ENCODE peak calls at places on chromosomes 16 and 17, in four cellular contexts. G is CD8-positive, alpha-beta T cell; C is A549; L is psoas muscle. S is an unnamed sample.

GRCh38 chr16:25172831-25173230 is 43.9 kb upstream of the AQP8 start:
- DNase-seq in C (no peak), G (no peak), L (no peak), S (no peak)

GRCh38 chr17:37791434-37791833 is 46.6 kb upstream of the HNF1B start:
- DNase-seq in G (no peak), L (no peak), C (peak; percentile 35), S (peak; percentile 35)

GRCh38 chr16:53991181-53992056 is 287.5 kb downstream of the FTO start:
- DNase-seq in C (no peak), L (no peak), G (no peak), S (no peak)

GRCh38 chr16:22075043-22075757 is 17.1 kb upstream of the VWA3A start:
- DNase-seq in G (no peak), C (no peak), L (no peak), S (no peak)

GRCh38 chr16:54792811-54793210 is 137.9 kb upstream of the IRX5 start:
- DNase-seq in C (no peak), L (no peak), G (no peak), S (no peak)

GRCh38 chr17:30524847-30525246 is 47.6 kb downstream of the GOSR1 start:
- DNase-seq in C (no peak), G (no peak), L (no peak), S (no peak)

GRCh38 chr17:47203984-47204721 is 5.0 kb upstream of the MYL4 start:
- DNase-seq in C (no peak), L (no peak), G (no peak), S (no peak)

GRCh38 chr17:56909742-56910508 is 3.9 kb downstream of the TRIM25 start:
- DNase-seq in C (no peak), L (no peak), G (no peak), S (peak; percentile 68)

GRCh38 chr17:32487460-32488176 is 825 bp downstream of the CDK5R1 start:
- DNase-seq in G (no peak), C (no peak), L (no peak), S (peak; percentile 69)

GRCh38 chr17:41496803-41497484 is 7.2 kb upstream of the KRT36 start:
- DNase-seq in L (peak; percentile 61), C (peak; percentile 95), G (peak; percentile 14), S (peak; percentile 72)

GRCh38 chr16:88543230-88543813 is 26.9 kb upstream of the ZC3H18 start:
- DNase-seq in G (no peak), C (no peak), L (no peak), S (no peak)

GRCh38 chr16:27784351-27785306 is 234.7 kb downstream of the KATNIP start:
- DNase-seq in L (no peak), C (no peak), G (no peak), S (no peak)
- H3K27ac ChIP-seq in L (no peak overlapping the region), C (no peak overlapping the region), G (no peak overlapping the region), S (no peak overlapping the region)

GRCh38 chr16:66152841-66153525 is 213.5 kb upstream of the CDH5 start:
- DNase-seq in G (no peak), L (no peak), C (no peak), S (no peak)
- TF ChIP-seq CTCF in G (no peak), L (no peak), C (no peak), S (no peak)

GRCh38 chr17:83104577-83105505 is 25.4 kb downstream of the METRNL start:
- DNase-seq in C (no peak), G (no peak), L (no peak), S (no peak)
- H3K27ac ChIP-seq in C (no peak overlapping the region), G (no peak overlapping the region), L (no peak overlapping the region), S (no peak overlapping the region)

DNA sequence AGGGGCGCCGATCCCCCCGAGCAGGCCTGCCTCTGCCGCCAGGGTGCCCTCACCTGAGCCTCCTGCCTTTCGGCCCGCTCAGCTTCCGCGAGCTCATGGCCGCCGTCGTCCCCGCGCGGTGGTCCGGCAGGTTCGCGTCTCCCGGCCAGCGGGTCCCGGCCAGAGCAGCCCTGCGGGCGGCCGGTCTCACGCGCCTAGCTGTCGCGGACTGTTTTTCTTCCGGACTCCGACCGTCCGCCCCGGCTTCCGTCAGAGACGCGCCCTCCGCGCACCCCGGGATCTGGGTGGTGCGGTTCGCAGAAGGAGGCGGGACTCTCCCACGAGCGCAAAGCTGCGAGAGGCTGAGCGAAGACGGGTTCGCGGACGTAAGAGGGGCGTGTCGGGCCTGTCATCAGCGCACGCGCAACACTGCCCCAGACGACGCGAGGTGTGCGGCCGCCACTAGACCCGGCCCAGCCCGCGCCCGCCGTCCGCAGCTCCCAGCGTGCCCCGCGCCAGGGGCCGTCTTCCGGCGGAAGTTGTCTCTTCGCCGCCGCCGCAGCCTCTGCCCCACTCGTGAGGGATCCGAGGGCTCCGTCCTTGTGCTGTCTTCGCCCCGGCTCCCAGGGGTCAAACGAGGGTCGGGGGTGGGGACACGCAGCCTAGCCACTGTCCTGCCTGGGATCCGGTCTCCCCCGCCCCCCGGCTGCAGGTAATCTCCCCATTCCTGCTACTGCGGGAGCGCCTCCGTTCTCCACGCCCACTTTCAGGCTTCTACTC is at the start of gene INPP5K:
- DNase-seq in C (peak; percentile 99), L (peak; percentile 98), G (peak; percentile 95), S (peak; percentile 98)
- TF ChIP-seq CTCF in C (no peak), L (no peak), G (no peak), S (no peak)

GRCh38 chr16:969508-970378 is 1.0 kb downstream of the LMF1 start:
- DNase-seq in C (no peak), G (no peak), L (peak; percentile 48), S (peak; percentile 60)
- H3K27ac ChIP-seq in C (peak overlapping the region; percentile 95), G (peak overlapping the region; percentile 74), L (peak overlapping the region; percentile 86), S (peak overlapping the region; percentile 59)